ENCODE peak calls at places on chromosome 4, in five cellular contexts. One of them, this sample, is unnamed.

GRCh38 chr4:67779631-67780030 is 25.4 kb upstream of the GNRHR start:
- DNase-seq in SK-N-SH: no peak
- DNase-seq in GM23338: no peak
- DNase-seq in stomach: no peak
- DNase-seq in SK-N-MC: no peak
- DNase-seq in this sample: no peak

GRCh38 chr4:153421980-153422379 is 44.2 kb upstream of the TMEM131L start:
- DNase-seq in SK-N-SH: no peak
- DNase-seq in GM23338: no peak
- DNase-seq in stomach: no peak
- DNase-seq in SK-N-MC: no peak
- DNase-seq in this sample: no peak

GRCh38 chr4:2290488-2290887 is 28.6 kb upstream of the MXD4 start:
- DNase-seq in SK-N-SH: no peak
- DNase-seq in GM23338: no peak
- DNase-seq in stomach: no peak
- DNase-seq in SK-N-MC: no peak
- DNase-seq in this sample: no peak

GRCh38 chr4:86848136-86848535 is 1.0 kb downstream of the SLC10A6 start:
- DNase-seq in SK-N-SH: no peak
- DNase-seq in GM23338: no peak
- DNase-seq in stomach: no peak
- DNase-seq in SK-N-MC: no peak
- DNase-seq in this sample: no peak

GRCh38 chr4:122309988-122310626 is 68.7 kb upstream of the ADAD1 start:
- DNase-seq in SK-N-SH: no peak
- DNase-seq in GM23338: peak
- DNase-seq in stomach: no peak
- DNase-seq in SK-N-MC: no peak
- DNase-seq in this sample: no peak

GRCh38 chr4:91448668-91449330 is 855.0 kb upstream of the GRID2 start:
- DNase-seq in SK-N-SH: no peak
- DNase-seq in GM23338: peak
- DNase-seq in stomach: no peak
- DNase-seq in SK-N-MC: no peak
- DNase-seq in this sample: no peak

GRCh38 chr4:33685939-33686338 is 2558.4 kb downstream of the ARAP2 start:
- DNase-seq in SK-N-SH: no peak
- DNase-seq in GM23338: no peak
- DNase-seq in stomach: no peak
- DNase-seq in SK-N-MC: no peak
- DNase-seq in this sample: no peak

GRCh38 chr4:40058121-40058520 is 1.5 kb downstream of the N4BP2 start:
- DNase-seq in SK-N-SH: peak
- DNase-seq in GM23338: peak
- DNase-seq in stomach: no peak
- DNase-seq in SK-N-MC: no peak
- DNase-seq in this sample: no peak

GRCh38 chr4:168880811-168881595 is 129.1 kb downstream of the CBR4 start:
- DNase-seq in SK-N-SH: no peak
- DNase-seq in GM23338: no peak
- DNase-seq in stomach: no peak
- DNase-seq in SK-N-MC: no peak
- DNase-seq in this sample: no peak

GRCh38 chr4:2070421-2071251 is 11.5 kb downstream of the NAT8L start:
- DNase-seq in SK-N-SH: peak
- DNase-seq in GM23338: no peak
- DNase-seq in stomach: no peak
- DNase-seq in SK-N-MC: no peak
- DNase-seq in this sample: no peak

GRCh38 chr4:138645289-138645688 is 370.3 kb upstream of the NOCT start:
- DNase-seq in SK-N-SH: no peak
- DNase-seq in GM23338: no peak
- DNase-seq in stomach: no peak
- DNase-seq in SK-N-MC: no peak
- DNase-seq in this sample: no peak

GRCh38 chr4:121535351-121535750 is 154.5 kb upstream of the QRFPR start:
- DNase-seq in SK-N-SH: no peak
- DNase-seq in GM23338: no peak
- DNase-seq in stomach: no peak
- DNase-seq in SK-N-MC: no peak
- DNase-seq in this sample: no peak

GRCh38 chr4:106238819-106239420 is 77.1 kb downstream of the TBCK start:
- DNase-seq in SK-N-SH: peak
- DNase-seq in GM23338: peak
- DNase-seq in stomach: no peak
- DNase-seq in SK-N-MC: peak
- DNase-seq in this sample: no peak

GRCh38 chr4:42306221-42307109 is 90.8 kb upstream of the SHISA3 start:
- DNase-seq in SK-N-SH: peak
- DNase-seq in GM23338: no peak
- DNase-seq in stomach: no peak
- DNase-seq in SK-N-MC: no peak
- DNase-seq in this sample: no peak

GRCh38 chr4:163681208-163681821 is 186.8 kb downstream of the TMA16 start:
- DNase-seq in SK-N-SH: peak
- DNase-seq in GM23338: peak
- DNase-seq in stomach: no peak
- DNase-seq in SK-N-MC: no peak
- DNase-seq in this sample: no peak

GRCh38 chr4:81486502-81486901 is 14.8 kb upstream of the RASGEF1B start:
- DNase-seq in SK-N-SH: no peak
- DNase-seq in GM23338: peak
- DNase-seq in stomach: no peak
- DNase-seq in SK-N-MC: no peak
- DNase-seq in this sample: peak

GRCh38 chr4:6900956-6901355 is 8.7 kb upstream of the TBC1D14 start:
- DNase-seq in SK-N-SH: no peak
- DNase-seq in GM23338: no peak
- DNase-seq in stomach: peak
- DNase-seq in SK-N-MC: no peak
- DNase-seq in this sample: no peak

GRCh38 chr4:184331155-184331995 is 113.7 kb upstream of the ENPP6 start:
- DNase-seq in SK-N-SH: no peak
- DNase-seq in GM23338: no peak
- DNase-seq in stomach: peak
- DNase-seq in SK-N-MC: no peak
- DNase-seq in this sample: peak

GRCh38 chr4:83974111-83974789 is 438.3 kb downstream of the GPAT3 start:
- DNase-seq in SK-N-SH: no peak
- DNase-seq in GM23338: no peak
- DNase-seq in stomach: no peak
- DNase-seq in SK-N-MC: no peak
- DNase-seq in this sample: no peak

GRCh38 chr4:8778301-8778700 is 93.3 kb downstream of the HMX1 start:
- DNase-seq in SK-N-SH: no peak
- DNase-seq in GM23338: no peak
- DNase-seq in stomach: no peak
- DNase-seq in SK-N-MC: no peak
- DNase-seq in this sample: no peak

GRCh38 chr4:88093874-88094273 is 64.6 kb downstream of the ABCG2 start:
- DNase-seq in SK-N-SH: no peak
- DNase-seq in GM23338: no peak
- DNase-seq in stomach: no peak
- DNase-seq in SK-N-MC: no peak
- DNase-seq in this sample: no peak

GRCh38 chr4:26993967-26994366 is 133.3 kb downstream of the STIM2 start:
- DNase-seq in SK-N-SH: no peak
- DNase-seq in GM23338: no peak
- DNase-seq in stomach: no peak
- DNase-seq in SK-N-MC: no peak
- DNase-seq in this sample: no peak

GRCh38 chr4:183431614-183432013 is 12.8 kb upstream of the CDKN2AIP start:
- DNase-seq in SK-N-SH: no peak
- DNase-seq in GM23338: no peak
- DNase-seq in stomach: no peak
- DNase-seq in SK-N-MC: no peak
- DNase-seq in this sample: no peak

GRCh38 chr4:57291911-57292310 is 181.7 kb upstream of the IGFBP7 start:
- DNase-seq in SK-N-SH: no peak
- DNase-seq in GM23338: no peak
- DNase-seq in stomach: no peak
- DNase-seq in SK-N-MC: no peak
- DNase-seq in this sample: no peak

GRCh38 chr4:33709247-33709646 is 2535.1 kb downstream of the ARAP2 start:
- DNase-seq in SK-N-SH: no peak
- DNase-seq in GM23338: no peak
- DNase-seq in stomach: no peak
- DNase-seq in SK-N-MC: no peak
- DNase-seq in this sample: no peak

GRCh38 chr4:126969781-126970180 is 663.0 kb upstream of the INTU start:
- DNase-seq in SK-N-SH: no peak
- DNase-seq in GM23338: no peak
- DNase-seq in stomach: no peak
- DNase-seq in SK-N-MC: no peak
- DNase-seq in this sample: no peak

GRCh38 chr4:176189891-176190795 is 5.2 kb downstream of the SPATA4 start:
- DNase-seq in SK-N-SH: no peak
- DNase-seq in GM23338: no peak
- DNase-seq in stomach: no peak
- DNase-seq in SK-N-MC: no peak
- DNase-seq in this sample: peak

GRCh38 chr4:150699599-150699998 is 117.6 kb downstream of the MAB21L2 start:
- DNase-seq in SK-N-SH: no peak
- DNase-seq in GM23338: no peak
- DNase-seq in stomach: no peak
- DNase-seq in SK-N-MC: no peak
- DNase-seq in this sample: no peak

GRCh38 chr4:150695162-150695561 is 113.2 kb downstream of the MAB21L2 start:
- DNase-seq in SK-N-SH: no peak
- DNase-seq in GM23338: no peak
- DNase-seq in stomach: no peak
- DNase-seq in SK-N-MC: no peak
- DNase-seq in this sample: no peak

GRCh38 chr4:150694438-150694837 is 112.5 kb downstream of the MAB21L2 start:
- DNase-seq in SK-N-SH: no peak
- DNase-seq in GM23338: peak
- DNase-seq in stomach: no peak
- DNase-seq in SK-N-MC: no peak
- DNase-seq in this sample: no peak
- TF ChIP-seq POLR2AphosphoS5 in SK-N-SH: no peak
- TF ChIP-seq POLR2AphosphoS5 in GM23338: no peak
- TF ChIP-seq POLR2AphosphoS5 in stomach: no peak
- TF ChIP-seq POLR2AphosphoS5 in SK-N-MC: no peak
- TF ChIP-seq POLR2AphosphoS5 in this sample: no peak

DNA sequence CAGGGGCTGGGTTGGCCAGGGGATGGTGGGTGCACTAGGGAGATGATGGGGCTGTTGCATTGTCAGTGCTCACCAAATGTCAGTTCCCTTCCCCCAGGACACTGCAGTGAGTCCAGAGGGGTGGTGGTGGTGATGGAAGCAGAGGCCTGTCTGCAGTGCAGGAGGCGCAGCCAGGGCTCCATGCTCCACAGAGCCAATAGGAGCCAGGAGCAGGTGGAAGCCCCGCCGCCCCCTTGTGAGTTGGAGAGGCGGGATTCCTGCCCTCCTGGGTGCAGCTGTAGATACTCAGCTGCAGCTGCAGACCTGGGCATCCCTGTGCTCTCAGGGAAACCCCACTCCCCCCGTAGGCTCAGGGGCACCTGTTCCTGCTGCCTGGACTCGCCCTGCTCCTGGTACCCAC is 284.7 kb downstream of the EVC2 start:
- DNase-seq in SK-N-SH: no peak
- DNase-seq in GM23338: no peak
- DNase-seq in stomach: no peak
- DNase-seq in SK-N-MC: no peak
- DNase-seq in this sample: no peak
- TF ChIP-seq POLR2AphosphoS5 in SK-N-SH: no peak
- TF ChIP-seq POLR2AphosphoS5 in GM23338: no peak
- TF ChIP-seq POLR2AphosphoS5 in stomach: no peak
- TF ChIP-seq POLR2AphosphoS5 in SK-N-MC: no peak
- TF ChIP-seq POLR2AphosphoS5 in this sample: no peak

DNA sequence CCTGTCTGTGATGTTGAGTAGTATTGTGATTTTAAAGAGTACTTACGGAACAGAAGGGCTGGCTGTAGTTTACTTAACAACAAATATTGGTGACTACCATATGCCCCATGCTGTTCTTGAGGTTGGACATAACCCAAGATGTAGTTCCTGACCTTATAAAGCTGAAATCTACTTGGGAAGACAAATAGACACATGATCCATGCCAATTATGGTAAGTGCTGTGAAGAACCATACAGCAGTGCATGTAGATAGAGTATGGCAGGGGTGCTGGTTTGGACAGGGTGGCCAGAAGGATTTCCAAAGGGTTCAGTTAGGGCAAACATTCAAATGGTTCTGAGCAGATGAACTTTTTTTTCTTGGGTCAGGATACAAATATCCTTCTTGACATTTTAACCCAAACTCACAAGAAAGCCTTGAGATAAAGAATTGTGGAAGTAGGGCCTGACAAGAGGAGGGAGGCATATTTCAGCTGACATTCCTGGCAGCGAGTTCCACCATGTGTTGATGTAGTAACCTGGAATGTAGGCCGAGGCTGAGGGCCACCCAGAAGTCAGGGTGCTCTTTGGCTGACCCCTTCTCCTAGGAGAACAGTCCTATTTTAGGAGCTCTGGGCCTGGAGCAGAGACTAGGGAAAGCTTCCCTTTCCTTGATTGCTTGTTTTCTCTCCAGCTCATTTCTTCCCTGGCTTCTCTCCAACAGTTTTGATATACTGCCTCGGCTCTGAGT is 74.2 kb downstream of the FREM3 start:
- DNase-seq in SK-N-SH: no peak
- DNase-seq in GM23338: no peak
- DNase-seq in stomach: peak
- DNase-seq in SK-N-MC: no peak
- DNase-seq in this sample: peak
- TF ChIP-seq POLR2AphosphoS5 in SK-N-SH: no peak
- TF ChIP-seq POLR2AphosphoS5 in GM23338: no peak
- TF ChIP-seq POLR2AphosphoS5 in stomach: peak
- TF ChIP-seq POLR2AphosphoS5 in SK-N-MC: no peak
- TF ChIP-seq POLR2AphosphoS5 in this sample: peak

DNA sequence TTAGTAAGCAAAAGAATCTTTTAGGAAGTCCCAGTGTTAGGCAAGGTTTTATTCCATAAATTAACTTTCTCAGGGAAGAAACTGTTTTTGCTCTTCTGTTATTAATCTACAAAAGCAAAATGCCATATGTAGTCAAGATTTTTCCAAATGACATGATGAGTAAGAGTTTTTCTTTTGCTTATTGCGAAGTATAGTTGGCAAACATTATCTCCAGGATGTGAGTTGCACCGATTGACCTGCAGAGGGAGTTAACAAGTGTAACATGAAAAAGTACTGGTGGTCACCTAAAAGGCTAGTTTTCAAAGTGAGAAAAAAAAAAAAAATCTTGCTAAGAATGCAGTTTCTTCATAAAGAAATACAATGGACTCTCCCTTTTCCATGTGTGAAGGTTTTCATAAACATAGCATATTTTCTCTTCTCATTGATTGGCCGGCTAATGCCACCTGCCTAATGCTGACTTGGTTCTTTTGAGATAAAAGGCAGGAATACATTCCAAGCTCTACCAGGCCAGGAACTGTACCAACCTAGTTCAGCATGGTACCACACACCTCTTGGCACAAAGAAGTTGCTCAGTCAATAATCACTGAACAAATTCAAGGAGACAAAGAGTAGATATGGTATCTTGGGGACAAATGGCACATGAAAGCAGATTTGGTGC is 100.2 kb downstream of the LNX1 start:
- DNase-seq in SK-N-SH: peak
- DNase-seq in GM23338: peak
- DNase-seq in stomach: peak
- DNase-seq in SK-N-MC: no peak
- DNase-seq in this sample: no peak
- TF ChIP-seq POLR2AphosphoS5 in SK-N-SH: no peak
- TF ChIP-seq POLR2AphosphoS5 in GM23338: no peak
- TF ChIP-seq POLR2AphosphoS5 in stomach: no peak
- TF ChIP-seq POLR2AphosphoS5 in SK-N-MC: no peak
- TF ChIP-seq POLR2AphosphoS5 in this sample: no peak

GRCh38 chr4:119894650-119895208 is 171.9 kb downstream of the MAD2L1 start:
- DNase-seq in SK-N-SH: no peak
- DNase-seq in GM23338: no peak
- DNase-seq in stomach: no peak
- DNase-seq in SK-N-MC: no peak
- DNase-seq in this sample: peak
- TF ChIP-seq POLR2AphosphoS5 in SK-N-SH: no peak
- TF ChIP-seq POLR2AphosphoS5 in GM23338: no peak
- TF ChIP-seq POLR2AphosphoS5 in stomach: peak
- TF ChIP-seq POLR2AphosphoS5 in SK-N-MC: no peak
- TF ChIP-seq POLR2AphosphoS5 in this sample: peak

This sample was measured in prostate gland.